ENCODE peak calls at places on chromosomes 7 and 10, in ten cellular contexts. E is tibial nerve, R is fibroblast of lung, I is body of pancreas, Y is cardiac muscle cell, N is IMR-90, T is heart left ventricle, V is prostate gland, F is breast epithelium, A is adrenal gland. Z is an unnamed sample.

GRCh38 chr7:13953368-13953767 is 36.1 kb downstream of the ETV1 start:
- DNase-seq in E (no peak), R (no peak), I (no peak), Y (no peak), N (no peak), T (no peak), V (no peak), F (no peak), A (no peak), Z (no peak)

GRCh38 chr10:88253-88652 is 39.2 kb upstream of the TUBB8 start:
- DNase-seq in E (no peak), R (no peak), I (peak; percentile 34), Y (no peak), N (no peak), T (no peak), V (no peak), F (no peak), A (no peak), Z (no peak)

GRCh38 chr7:121449304-121449703 is 53.2 kb upstream of the FAM3C start:
- DNase-seq in E (no peak), R (no peak), I (no peak), Y (no peak), N (no peak), T (no peak), V (no peak), F (no peak), A (no peak), Z (no peak)

GRCh38 chr10:4397337-4397736 is 428.7 kb upstream of the AKR1E2 start:
- DNase-seq in E (no peak), R (no peak), I (no peak), Y (no peak), N (no peak), T (no peak), V (no peak), F (no peak), A (no peak), Z (no peak)

GRCh38 chr10:132417957-132418441 is 21.0 kb downstream of the PWWP2B start:
- DNase-seq in E (no peak), R (no peak), I (peak; percentile 35), Y (no peak), N (no peak), T (no peak), V (no peak), F (no peak), A (no peak), Z (no peak)

GRCh38 chr7:99135938-99136337 is 8.0 kb downstream of the SMURF1 start:
- DNase-seq in E (no peak), R (no peak), I (no peak), Y (no peak), N (no peak), T (no peak), V (no peak), F (no peak), A (no peak), Z (no peak)

GRCh38 chr10:116300477-116301034 is 23.7 kb upstream of the CCDC172 start:
- DNase-seq in E (no peak), R (no peak), I (no peak), Y (no peak), N (no peak), T (no peak), V (no peak), F (no peak), A (no peak), Z (no peak)

GRCh38 chr10:100216006-100216405 is 13.4 kb downstream of the CHUK start:
- DNase-seq in E (no peak), R (peak; percentile 5), I (no peak), Y (no peak), N (no peak), T (no peak), V (no peak), F (no peak), A (no peak), Z (no peak)

GRCh38 chr7:69109879-69110278 is 488.4 kb upstream of the AUTS2 start:
- DNase-seq in E (no peak), R (no peak), I (no peak), Y (no peak), N (no peak), T (no peak), V (no peak), F (no peak), A (no peak), Z (no peak)

GRCh38 chr10:123398756-123399155 is 244.6 kb downstream of the BUB3 start:
- DNase-seq in E (no peak), R (no peak), I (no peak), Y (no peak), N (no peak), T (no peak), V (no peak), F (no peak), A (no peak), Z (no peak)

GRCh38 chr10:114758331-114758730 is 63.2 kb upstream of the FHIP2A start:
- DNase-seq in E (no peak), R (peak; percentile 79), I (no peak), Y (no peak), N (peak; percentile 21), T (no peak), V (no peak), F (no peak), A (no peak), Z (no peak)

GRCh38 chr10:23358357-23358756 is 13.8 kb upstream of the C10orf67 start:
- DNase-seq in E (no peak), R (no peak), I (no peak), Y (peak; percentile 7), N (peak; percentile 24), T (no peak), V (no peak), F (no peak), A (no peak), Z (no peak)

GRCh38 chr10:23361665-23362064 is 17.1 kb upstream of the C10orf67 start:
- DNase-seq in E (no peak), R (no peak), I (no peak), Y (no peak), N (no peak), T (no peak), V (no peak), F (no peak), A (no peak), Z (no peak)

GRCh38 chr10:23362879-23363787 is 18.5 kb upstream of the C10orf67 start:
- DNase-seq in E (no peak), R (no peak), I (no peak), Y (no peak), N (no peak), T (no peak), V (no peak), F (no peak), A (no peak), Z (no peak)

GRCh38 chr10:23362069-23362830 is 17.7 kb upstream of the C10orf67 start:
- DNase-seq in E (no peak), R (no peak), I (no peak), Y (no peak), N (no peak), T (no peak), V (no peak), F (no peak), A (no peak), Z (no peak)

GRCh38 chr10:23359692-23360380 is 15.2 kb upstream of the C10orf67 start:
- DNase-seq in E (no peak), R (no peak), I (no peak), Y (no peak), N (no peak), T (peak; percentile 32), V (no peak), F (no peak), A (no peak), Z (no peak)
- H3K36me3 ChIP-seq in E (no peaks in the 10 kb centered on the region), R (no peaks in the 10 kb centered on the region), I (no peaks in the 10 kb centered on the region), Y (no peaks in the 10 kb centered on the region), N (no peaks in the 10 kb centered on the region), T (no peaks in the 10 kb centered on the region), V (no peaks in the 10 kb centered on the region), F (no peaks in the 10 kb centered on the region), A (no peaks in the 10 kb centered on the region), Z (no peaks in the 10 kb centered on the region)

DNA sequence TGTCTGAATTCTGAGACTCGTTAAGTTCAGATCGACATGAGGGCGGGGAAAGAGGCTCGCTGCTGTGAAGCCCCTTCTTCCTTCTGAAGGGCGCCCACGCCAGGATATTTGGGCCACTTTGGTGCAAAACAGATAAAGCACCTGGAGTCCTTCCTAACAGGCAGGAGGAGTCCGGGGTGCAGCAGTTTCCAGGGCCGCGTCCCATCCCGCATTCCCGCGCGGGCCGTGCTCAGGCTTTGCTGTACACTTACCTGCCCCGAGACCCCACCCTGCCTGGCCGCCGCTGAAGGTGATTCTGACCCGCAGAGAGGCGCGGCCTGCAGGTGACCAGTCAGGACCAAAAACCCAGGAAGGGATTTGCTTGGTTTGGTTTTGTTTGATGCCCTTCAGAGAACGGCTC is 454.6 kb downstream of the PTPRN2 start:
- DNase-seq in E (no peak), R (no peak), I (no peak), Y (no peak), N (no peak), T (no peak), V (no peak), F (no peak), A (no peak), Z (no peak)
- H3K9me3 ChIP-seq in E (no peaks in the 10 kb centered on the region), R (peaks cover 2% of the 10 kb centered on the region), I (no peaks in the 10 kb centered on the region), Y (no peaks in the 10 kb centered on the region), N (peaks cover 53% of the 10 kb centered on the region), T (no peaks in the 10 kb centered on the region), V (no peaks in the 10 kb centered on the region), F (peaks cover 7% of the 10 kb centered on the region), A (no peaks in the 10 kb centered on the region), Z (no peaks in the 10 kb centered on the region)

GRCh38 chr10:5956146-5956914 is 21.0 kb downstream of the IL15RA start:
- DNase-seq in E (no peak), R (no peak), I (no peak), Y (no peak), N (no peak), T (no peak), V (no peak), F (no peak), A (no peak), Z (no peak)

GRCh38 chr10:5951167-5951711 is 26.1 kb downstream of the IL15RA start:
- DNase-seq in E (no peak), R (peak; percentile 60), I (no peak), Y (no peak), N (no peak), T (peak; percentile 54), V (no peak), F (peak; percentile 68), A (peak; percentile 59), Z (no peak)

GRCh38 chr10:5951721-5952407 is 25.5 kb downstream of the IL15RA start:
- DNase-seq in E (no peak), R (no peak), I (no peak), Y (no peak), N (no peak), T (no peak), V (no peak), F (no peak), A (no peak), Z (no peak)

GRCh38 chr10:5952731-5953385 is 24.5 kb downstream of the IL15RA start:
- DNase-seq in E (no peak), R (no peak), I (no peak), Y (no peak), N (no peak), T (no peak), V (no peak), F (no peak), A (no peak), Z (no peak)

GRCh38 chr10:5953676-5954075 is 23.7 kb downstream of the IL15RA start:
- DNase-seq in E (no peak), R (no peak), I (no peak), Y (no peak), N (no peak), T (no peak), V (no peak), F (no peak), A (no peak), Z (no peak)
- H3K4me1 ChIP-seq in E (peaks cover 7% of the 10 kb centered on the region), R (peaks cover 4% of the 10 kb centered on the region), I (peaks cover 32% of the 10 kb centered on the region), Y (no peaks in the 10 kb centered on the region), N (peaks cover 11% of the 10 kb centered on the region), T (peaks cover 8% of the 10 kb centered on the region), V (no peaks in the 10 kb centered on the region), F (no peaks in the 10 kb centered on the region), A (peaks cover 14% of the 10 kb centered on the region), Z (no peaks in the 10 kb centered on the region)

GRCh38 chr7:117134885-117135552 is 181.7 kb downstream of the ST7 start:
- DNase-seq in E (no peak), R (peak; percentile 67), I (no peak), Y (no peak), N (peak; percentile 57), T (no peak), V (no peak), F (no peak), A (no peak), Z (no peak)
- H3K36me3 ChIP-seq in E (no peaks in the 10 kb centered on the region), R (peaks cover 2% of the 10 kb centered on the region), I (no peaks in the 10 kb centered on the region), Y (peaks cover 91% of the 10 kb centered on the region), N (peaks cover 8% of the 10 kb centered on the region), T (peaks cover 11% of the 10 kb centered on the region), V (no peaks in the 10 kb centered on the region), F (no peaks in the 10 kb centered on the region), A (no peaks in the 10 kb centered on the region), Z (no peaks in the 10 kb centered on the region)

Z was measured in gastrocnemius medialis.